ENCODE peak calls at places on chromosome 20, in eight cellular contexts. U is stromal cell of bone marrow; Y is stimulated activated CD4-positive, alpha-beta T cell treated with anti-CD3 and anti-CD28 coated beads, Interleukin-1b, Interleukin-23, amount 100 ng/mL, for 4 hours; J is activated CD8-positive, alpha-beta T cell treated with anti-CD3 and anti-CD28 coated beads for 36 hours; T is SJCRH30; F is activated T-cell treated with anti-CD3 and anti-CD28 coated beads, Interleukin-2, amount 50 U/mL, for 24 hours; P is activated naive CD4-positive, alpha-beta T cell treated with anti-CD3 and anti-CD28 coated beads for 36 hours; Z is occipital lobe. G is an unnamed sample.

GRCh38 chr20:33211817-33212424 is 5.2 kb upstream of the BPIFA3 start:
- DNase-seq in Y (no peak), F (no peak), T (peak), P (peak), J (peak), Z (no peak), U (peak), G (peak)

GRCh38 chr20:38447931-38448675 is 13.0 kb upstream of the SNHG17 start:
- DNase-seq in P (no peak), U (no peak), Z (no peak), J (no peak), Y (no peak), T (no peak), F (no peak), G (peak)

GRCh38 chr20:54132612-54133433 is 41.0 kb downstream of the CYP24A1 start:
- DNase-seq in T (peak), Z (no peak), J (no peak), U (peak), P (no peak), F (no peak), Y (no peak), G (no peak)

GRCh38 chr20:47535088-47535487 is 33.4 kb downstream of the NCOA3 start:
- DNase-seq in J (no peak), T (no peak), P (no peak), F (no peak), Z (no peak), Y (no peak), U (no peak), G (peak)

GRCh38 chr20:11008444-11008843 is 334.6 kb upstream of the JAG1 start:
- DNase-seq in F (no peak), Z (no peak), J (no peak), T (no peak), P (no peak), U (no peak), Y (no peak), G (no peak)

GRCh38 chr20:6975326-6975725 is 207.8 kb downstream of the BMP2 start:
- DNase-seq in Y (no peak), T (no peak), Z (no peak), P (no peak), J (no peak), F (no peak), U (no peak), G (no peak)

GRCh38 chr20:991850-992249 is 10.3 kb downstream of the RSPO4 start:
- DNase-seq in T (no peak), P (no peak), J (peak), Z (no peak), F (no peak), U (no peak), Y (no peak), G (peak)

GRCh38 chr20:50391444-50392137 is 118.6 kb upstream of the PTPN1 start:
- DNase-seq in Y (no peak), J (no peak), P (no peak), U (no peak), F (no peak), T (no peak), Z (no peak), G (no peak)

GRCh38 chr20:21096321-21097043 is 9.7 kb downstream of the LINC00237 start:
- DNase-seq in U (no peak), P (peak), Z (no peak), F (no peak), Y (no peak), T (peak), J (peak), G (peak)

GRCh38 chr20:39259010-39259803 is 297.1 kb downstream of the DHX35 start:
- DNase-seq in T (no peak), U (no peak), P (no peak), F (no peak), J (no peak), Y (no peak), Z (no peak), G (no peak)

GRCh38 chr20:32763202-32763999 is 1.2 kb downstream of the DNMT3B start:
- DNase-seq in T (no peak), Y (no peak), J (no peak), U (no peak), P (peak), Z (no peak), F (no peak), G (no peak)

GRCh38 chr20:33370296-33370695 is 31.0 kb downstream of the CDK5RAP1 start:
- DNase-seq in F (peak), Y (peak), Z (no peak), U (no peak), P (peak), J (peak), T (no peak), G (no peak)

GRCh38 chr20:5001174-5002076 is at the start of gene SLC23A2:
- DNase-seq in U (no peak), F (peak), Y (peak), Z (no peak), T (peak), J (peak), P (peak), G (peak)

GRCh38 chr20:35742741-35743523 is 872 bp upstream of the RBM39 start:
- DNase-seq in F (no peak), Y (no peak), Z (no peak), T (no peak), J (no peak), P (no peak), U (no peak), G (peak)

GRCh38 chr20:11907621-11908020 is 10.1 kb upstream of the BTBD3 start:
- DNase-seq in P (no peak), Y (no peak), F (no peak), T (no peak), Z (no peak), U (no peak), J (no peak), G (no peak)

GRCh38 chr20:20373046-20373706 is 5.3 kb downstream of the INSM1 start:
- DNase-seq in T (peak), Z (peak), F (no peak), U (peak), Y (no peak), P (no peak), J (no peak), G (no peak)

GRCh38 chr20:61970357-61970756 is 95.3 kb downstream of the TAF4 start:
- DNase-seq in F (no peak), P (no peak), Z (no peak), Y (no peak), J (no peak), U (no peak), T (no peak), G (no peak)

GRCh38 chr20:56540415-56540814 is 7.4 kb downstream of the FAM209B start:
- DNase-seq in Y (no peak), P (no peak), J (no peak), U (no peak), F (no peak), T (no peak), Z (no peak), G (no peak)

GRCh38 chr20:9287062-9287461 is 218.2 kb downstream of the PLCB4 start:
- DNase-seq in Z (no peak), F (no peak), Y (no peak), T (no peak), J (no peak), U (no peak), P (no peak), G (no peak)

GRCh38 chr20:56957737-56958553 is 308.5 kb downstream of the BMP7 start:
- DNase-seq in F (no peak), P (no peak), J (no peak), U (no peak), Z (no peak), T (peak), Y (no peak), G (no peak)

GRCh38 chr20:20083796-20084195 is 31.5 kb downstream of the CFAP61 start:
- DNase-seq in Z (no peak), P (no peak), T (no peak), Y (no peak), J (no peak), U (no peak), F (no peak), G (peak)

GRCh38 chr20:19936801-19937583 is 80.2 kb upstream of the NAA20 start:
- DNase-seq in J (peak), Y (no peak), U (no peak), P (peak), T (no peak), Z (no peak), F (peak), G (peak)

GRCh38 chr20:57768519-57768918 is 58.7 kb upstream of the PMEPA1 start:
- DNase-seq in U (no peak), Z (no peak), P (no peak), F (no peak), Y (no peak), T (no peak), J (no peak), G (no peak)

GRCh38 chr20:44836596-44837120 is 26.3 kb upstream of the RIMS4 start:
- DNase-seq in P (no peak), U (no peak), Y (no peak), Z (no peak), F (no peak), J (no peak), T (no peak), G (no peak)

GRCh38 chr20:53894707-53895384 is 175.5 kb downstream of the BCAS1 start:
- DNase-seq in T (no peak), F (no peak), Z (no peak), P (peak), J (no peak), U (no peak), Y (no peak), G (peak)

GRCh38 chr20:5895626-5896025 is 54.7 kb downstream of the TRMT6 start:
- DNase-seq in J (no peak), F (no peak), Y (no peak), T (no peak), Z (no peak), U (no peak), P (no peak), G (no peak)

GRCh38 chr20:58722877-58723627 is 30.5 kb downstream of the NPEPL1 start:
- DNase-seq in U (no peak), T (no peak), Z (no peak), Y (no peak), P (no peak), J (no peak), F (no peak), G (no peak)

GRCh38 chr20:3045816-3046676 is at the start of gene MRPS26:
- DNase-seq in U (peak), P (peak), Z (peak), F (peak), T (peak), Y (peak), J (peak), G (peak)

GRCh38 chr20:58545565-58546195 is 30.5 kb upstream of the APCDD1L start:
- DNase-seq in U (no peak), J (no peak), F (no peak), P (no peak), Y (no peak), Z (no peak), T (no peak), G (no peak)

GRCh38 chr20:62161347-62161746 is 17.8 kb downstream of the SS18L1 start:
- DNase-seq in J (no peak), Y (no peak), F (no peak), T (no peak), Z (no peak), P (no peak), U (no peak), G (no peak)

GRCh38 chr20:20956586-20956985 is 149.6 kb downstream of the LINC00237 start:
- DNase-seq in J (no peak), U (no peak), T (peak), P (no peak), Y (no peak), F (no peak), Z (no peak), G (no peak)

GRCh38 chr20:41386502-41387427 is 20.1 kb upstream of the EMILIN3 start:
- DNase-seq in U (peak), Y (no peak), J (no peak), Z (no peak), F (no peak), T (peak), P (no peak), G (no peak)

GRCh38 chr20:57680131-57680716 is 29.6 kb downstream of the PMEPA1 start:
- DNase-seq in Z (no peak), U (no peak), P (no peak), T (peak), J (peak), F (no peak), Y (no peak), G (peak)

GRCh38 chr20:1177680-1178079 is 7.1 kb downstream of the TMEM74B start:
- DNase-seq in U (no peak), J (no peak), Y (no peak), T (no peak), F (no peak), Z (no peak), P (no peak), G (no peak)

GRCh38 chr20:61748376-61748775 is 317.3 kb downstream of the TAF4 start:
- DNase-seq in T (no peak), Y (no peak), U (no peak), Z (no peak), P (no peak), F (no peak), J (no peak), G (no peak)

GRCh38 chr20:431012-431904 is 23.2 kb downstream of the RBCK1 start:
- DNase-seq in T (peak), P (peak), F (peak), Z (peak), Y (no peak), U (peak), J (peak), G (peak)

GRCh38 chr20:49768204-49769124 is 44.2 kb upstream of the SLC9A8 start:
- DNase-seq in U (peak), J (peak), F (no peak), P (peak), T (no peak), Z (no peak), Y (no peak), G (peak)